ENCODE peak calls at places on chromosomes 16 and 17, in six cellular contexts. One of them, this sample, is unnamed.

GRCh38 chr17:61011269-61011668 is 333.6 kb downstream of the BCAS3 start:
- DNase-seq in H1: no peak
- DNase-seq in trophoblast cell: no peak
- DNase-seq in neuronal stem cell: no peak
- DNase-seq in H9: no peak
- DNase-seq in mesenchymal stem cell: no peak
- DNase-seq in this sample: no peak

GRCh38 chr16:11583171-11583570 is 3.5 kb downstream of the LITAF start:
- DNase-seq in H1: no peak
- DNase-seq in mesenchymal stem cell: peak
- DNase-seq in trophoblast cell: no peak
- DNase-seq in neuronal stem cell: no peak
- DNase-seq in H9: no peak
- DNase-seq in this sample: peak

GRCh38 chr16:716250-716607 is 1.3 kb downstream of the METRN start:
- DNase-seq in mesenchymal stem cell: peak
- DNase-seq in trophoblast cell: no peak
- DNase-seq in H9: peak
- DNase-seq in H1: no peak
- DNase-seq in neuronal stem cell: peak
- DNase-seq in this sample: no peak

GRCh38 chr17:2396568-2397246 is 4.2 kb downstream of the MNT start:
- DNase-seq in mesenchymal stem cell: peak
- DNase-seq in trophoblast cell: peak
- DNase-seq in H9: peak
- DNase-seq in H1: peak
- DNase-seq in neuronal stem cell: peak
- DNase-seq in this sample: peak

GRCh38 chr17:44400226-44400847 is 10.9 kb upstream of the ITGA2B start:
- DNase-seq in mesenchymal stem cell: peak
- DNase-seq in trophoblast cell: no peak
- DNase-seq in neuronal stem cell: no peak
- DNase-seq in H1: peak
- DNase-seq in H9: no peak
- DNase-seq in this sample: peak

GRCh38 chr17:41065829-41066624 is at the start of gene KRTAP2-4:
- DNase-seq in trophoblast cell: peak
- DNase-seq in H9: no peak
- DNase-seq in neuronal stem cell: no peak
- DNase-seq in H1: no peak
- DNase-seq in mesenchymal stem cell: peak
- DNase-seq in this sample: peak

GRCh38 chr17:18257747-18258355 is 687 bp downstream of the FLII start:
- DNase-seq in H9: peak
- DNase-seq in mesenchymal stem cell: peak
- DNase-seq in H1: no peak
- DNase-seq in trophoblast cell: peak
- DNase-seq in neuronal stem cell: no peak
- DNase-seq in this sample: peak

GRCh38 chr17:58390884-58391283 is 26.4 kb downstream of the RNF43 start:
- DNase-seq in H1: no peak
- DNase-seq in neuronal stem cell: no peak
- DNase-seq in mesenchymal stem cell: no peak
- DNase-seq in H9: no peak
- DNase-seq in trophoblast cell: no peak
- DNase-seq in this sample: no peak

GRCh38 chr17:34603974-34604373 is 24.6 kb downstream of the TMEM132E start:
- DNase-seq in neuronal stem cell: no peak
- DNase-seq in H9: no peak
- DNase-seq in trophoblast cell: no peak
- DNase-seq in mesenchymal stem cell: no peak
- DNase-seq in H1: no peak
- DNase-seq in this sample: no peak

GRCh38 chr16:72092832-72093447 is 480 bp downstream of the TXNL4B start:
- DNase-seq in trophoblast cell: no peak
- DNase-seq in H9: no peak
- DNase-seq in neuronal stem cell: peak
- DNase-seq in H1: no peak
- DNase-seq in mesenchymal stem cell: peak
- DNase-seq in this sample: peak

GRCh38 chr16:54525104-54525503 is 238.5 kb upstream of the IRX3 start:
- DNase-seq in trophoblast cell: no peak
- DNase-seq in mesenchymal stem cell: no peak
- DNase-seq in H1: no peak
- DNase-seq in neuronal stem cell: no peak
- DNase-seq in H9: no peak
- DNase-seq in this sample: no peak

GRCh38 chr17:72901098-72901497 is 191.4 kb downstream of the SLC39A11 start:
- DNase-seq in H9: no peak
- DNase-seq in H1: no peak
- DNase-seq in trophoblast cell: no peak
- DNase-seq in mesenchymal stem cell: no peak
- DNase-seq in neuronal stem cell: no peak
- DNase-seq in this sample: no peak

GRCh38 chr17:13600475-13601316 is 1.0 kb downstream of the HS3ST3A1 start:
- DNase-seq in trophoblast cell: no peak
- DNase-seq in mesenchymal stem cell: peak
- DNase-seq in H1: peak
- DNase-seq in H9: peak
- DNase-seq in neuronal stem cell: peak
- DNase-seq in this sample: peak

GRCh38 chr17:73566905-73567782 is 77.1 kb downstream of the SDK2 start:
- DNase-seq in H9: peak
- DNase-seq in trophoblast cell: no peak
- DNase-seq in neuronal stem cell: no peak
- DNase-seq in mesenchymal stem cell: no peak
- DNase-seq in H1: peak
- DNase-seq in this sample: no peak

GRCh38 chr17:18235743-18236256 is 10.4 kb downstream of the LLGL1 start:
- DNase-seq in neuronal stem cell: no peak
- DNase-seq in trophoblast cell: no peak
- DNase-seq in H9: no peak
- DNase-seq in mesenchymal stem cell: peak
- DNase-seq in H1: no peak
- DNase-seq in this sample: peak

GRCh38 chr16:11914759-11915643 is 755 bp downstream of the GSPT1 start:
- DNase-seq in neuronal stem cell: no peak
- DNase-seq in mesenchymal stem cell: peak
- DNase-seq in trophoblast cell: peak
- DNase-seq in H9: no peak
- DNase-seq in H1: peak
- DNase-seq in this sample: peak

GRCh38 chr16:56241596-56241995 is 50.3 kb downstream of the GNAO1 start:
- DNase-seq in trophoblast cell: peak
- DNase-seq in H1: no peak
- DNase-seq in neuronal stem cell: no peak
- DNase-seq in H9: no peak
- DNase-seq in mesenchymal stem cell: peak
- DNase-seq in this sample: peak

GRCh38 chr17:44933824-44934744 is 13.5 kb downstream of the KIF18B start:
- DNase-seq in H9: peak
- DNase-seq in H1: no peak
- DNase-seq in neuronal stem cell: no peak
- DNase-seq in mesenchymal stem cell: no peak
- DNase-seq in trophoblast cell: no peak
- DNase-seq in this sample: no peak

GRCh38 chr16:86575754-86576557 is 2.4 kb upstream of the FOXL1 start:
- DNase-seq in H9: peak
- DNase-seq in neuronal stem cell: peak
- DNase-seq in trophoblast cell: no peak
- DNase-seq in H1: peak
- DNase-seq in mesenchymal stem cell: peak
- DNase-seq in this sample: peak

GRCh38 chr17:7587831-7588230 is 2.1 kb downstream of the SOX15 start:
- DNase-seq in mesenchymal stem cell: peak
- DNase-seq in H9: no peak
- DNase-seq in H1: no peak
- DNase-seq in trophoblast cell: no peak
- DNase-seq in neuronal stem cell: no peak
- DNase-seq in this sample: no peak

GRCh38 chr17:63445571-63446217 is 412 bp downstream of the CYB561 start:
- DNase-seq in H9: peak
- DNase-seq in neuronal stem cell: no peak
- DNase-seq in H1: peak
- DNase-seq in mesenchymal stem cell: peak
- DNase-seq in trophoblast cell: peak
- DNase-seq in this sample: no peak

GRCh38 chr16:1495281-1496262 is 2.4 kb downstream of the TELO2 start:
- DNase-seq in H1: no peak
- DNase-seq in H9: no peak
- DNase-seq in mesenchymal stem cell: no peak
- DNase-seq in trophoblast cell: no peak
- DNase-seq in neuronal stem cell: no peak
- DNase-seq in this sample: no peak

GRCh38 chr16:85166699-85167588 is 54.7 kb upstream of the CIBAR2 start:
- DNase-seq in H1: no peak
- DNase-seq in mesenchymal stem cell: no peak
- DNase-seq in neuronal stem cell: no peak
- DNase-seq in H9: no peak
- DNase-seq in trophoblast cell: peak
- DNase-seq in this sample: no peak

GRCh38 chr17:17817552-17817947 is 19.2 kb downstream of the SREBF1 start:
- DNase-seq in mesenchymal stem cell: no peak
- DNase-seq in trophoblast cell: no peak
- DNase-seq in H9: no peak
- DNase-seq in H1: no peak
- DNase-seq in neuronal stem cell: no peak
- DNase-seq in this sample: no peak

GRCh38 chr17:12078791-12079190 is 58.1 kb downstream of the MAP2K4 start:
- DNase-seq in neuronal stem cell: no peak
- DNase-seq in H9: no peak
- DNase-seq in H1: no peak
- DNase-seq in mesenchymal stem cell: peak
- DNase-seq in trophoblast cell: no peak
- DNase-seq in this sample: peak

GRCh38 chr17:28711723-28712036 is at the start of gene PROCA1:
- DNase-seq in H1: no peak
- DNase-seq in mesenchymal stem cell: no peak
- DNase-seq in trophoblast cell: no peak
- DNase-seq in H9: no peak
- DNase-seq in neuronal stem cell: no peak
- DNase-seq in this sample: no peak

GRCh38 chr16:679808-680624 is at the start of gene STUB1:
- DNase-seq in mesenchymal stem cell: peak
- DNase-seq in H1: peak
- DNase-seq in neuronal stem cell: peak
- DNase-seq in trophoblast cell: peak
- DNase-seq in H9: peak
- DNase-seq in this sample: peak

GRCh38 chr17:40110457-40110856 is 10.1 kb upstream of the NR1D1 start:
- DNase-seq in mesenchymal stem cell: peak
- DNase-seq in neuronal stem cell: no peak
- DNase-seq in H9: no peak
- DNase-seq in trophoblast cell: no peak
- DNase-seq in H1: no peak
- DNase-seq in this sample: no peak

GRCh38 chr17:4293572-4293971 is 29.8 kb upstream of the ANKFY1 start:
- DNase-seq in H9: no peak
- DNase-seq in neuronal stem cell: no peak
- DNase-seq in H1: no peak
- DNase-seq in mesenchymal stem cell: no peak
- DNase-seq in trophoblast cell: no peak
- DNase-seq in this sample: no peak

DNA sequence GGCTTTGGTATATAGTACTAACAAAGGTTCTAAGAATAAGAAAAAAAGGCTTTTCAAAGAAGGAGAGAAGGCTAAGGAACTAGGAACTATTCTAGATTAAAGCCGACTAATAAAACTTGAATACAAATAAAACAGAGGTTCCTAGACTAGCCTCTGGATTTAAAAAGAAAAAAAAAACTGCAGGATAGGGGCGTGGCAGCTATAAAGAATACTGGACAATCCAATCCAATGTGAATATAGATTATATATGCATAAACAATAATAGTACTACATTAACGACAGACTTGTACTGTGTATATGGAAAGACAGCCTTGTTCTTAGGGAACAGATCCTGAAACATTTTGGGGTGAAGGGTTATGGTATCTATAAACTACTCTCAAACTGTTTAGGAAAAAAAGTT is 23.9 kb upstream of the ANKFY1 start:
- DNase-seq in mesenchymal stem cell: no peak
- DNase-seq in H9: no peak
- DNase-seq in neuronal stem cell: no peak
- DNase-seq in trophoblast cell: no peak
- DNase-seq in H1: no peak
- DNase-seq in this sample: no peak
- H3K14ac ChIP-seq in mesenchymal stem cell: no peak
- H3K14ac ChIP-seq in H9: no peak
- H3K14ac ChIP-seq in neuronal stem cell: no peak
- H3K14ac ChIP-seq in trophoblast cell: no peak
- H3K14ac ChIP-seq in H1: no peak
- H3K14ac ChIP-seq in this sample: no peak

GRCh38 chr17:80347948-80348351 is 67.0 kb upstream of the ENDOV start:
- DNase-seq in neuronal stem cell: no peak
- DNase-seq in H1: no peak
- DNase-seq in mesenchymal stem cell: no peak
- DNase-seq in H9: no peak
- DNase-seq in trophoblast cell: no peak
- DNase-seq in this sample: no peak
- H3K14ac ChIP-seq in neuronal stem cell: peak
- H3K14ac ChIP-seq in H1: no peak
- H3K14ac ChIP-seq in mesenchymal stem cell: no peak
- H3K14ac ChIP-seq in H9: no peak
- H3K14ac ChIP-seq in trophoblast cell: no peak
- H3K14ac ChIP-seq in this sample: no peak

GRCh38 chr17:74569001-74569391 is 1.7 kb upstream of the CD300H start:
- DNase-seq in trophoblast cell: no peak
- DNase-seq in H1: no peak
- DNase-seq in neuronal stem cell: no peak
- DNase-seq in mesenchymal stem cell: no peak
- DNase-seq in H9: no peak
- DNase-seq in this sample: no peak
- H3K14ac ChIP-seq in trophoblast cell: no peak
- H3K14ac ChIP-seq in H1: no peak
- H3K14ac ChIP-seq in neuronal stem cell: peak
- H3K14ac ChIP-seq in mesenchymal stem cell: no peak
- H3K14ac ChIP-seq in H9: no peak
- H3K14ac ChIP-seq in this sample: no peak

DNA sequence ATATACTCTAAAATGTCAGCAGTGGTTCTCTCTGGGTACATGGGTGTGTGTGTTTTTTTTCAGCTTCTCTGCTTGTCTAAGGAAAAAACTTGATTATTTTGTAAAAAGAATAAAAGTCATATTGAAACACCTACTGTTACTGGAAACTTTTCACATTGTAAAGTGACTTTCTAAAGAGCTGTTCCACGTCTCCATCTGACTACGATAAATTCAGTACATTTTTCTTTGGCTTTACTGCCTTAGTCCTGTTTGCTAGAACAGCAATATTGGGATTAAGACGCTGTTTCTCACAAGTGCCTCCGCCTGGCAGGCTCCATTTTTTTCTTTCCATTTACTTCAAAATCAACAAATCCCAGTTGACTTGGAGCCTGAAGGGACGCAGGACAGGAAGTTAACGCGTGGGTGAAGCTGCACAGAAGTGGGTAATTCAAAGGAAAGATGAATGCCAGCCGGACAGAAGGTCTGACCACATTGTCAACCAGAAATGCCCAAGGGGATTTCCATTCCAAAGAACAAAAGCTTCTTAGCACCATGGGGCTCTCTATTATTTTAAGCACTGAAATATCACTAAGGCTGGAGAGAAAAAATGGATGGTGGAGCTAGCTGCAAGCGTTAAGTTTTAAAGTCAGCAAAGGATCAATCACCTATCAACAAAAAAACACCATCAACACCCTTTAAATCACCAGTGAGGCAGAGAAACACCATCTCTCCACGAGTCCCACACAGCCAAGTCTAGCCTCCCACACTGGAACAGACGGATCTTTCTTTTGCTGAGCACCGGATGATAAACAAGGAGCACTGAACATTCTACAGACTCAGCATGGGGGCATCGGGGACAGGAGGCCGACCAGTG is 8.4 kb downstream of the GLOD4 start:
- DNase-seq in mesenchymal stem cell: no peak
- DNase-seq in trophoblast cell: no peak
- DNase-seq in H9: no peak
- DNase-seq in neuronal stem cell: peak
- DNase-seq in H1: no peak
- DNase-seq in this sample: no peak
- H3K14ac ChIP-seq in mesenchymal stem cell: no peak
- H3K14ac ChIP-seq in trophoblast cell: no peak
- H3K14ac ChIP-seq in H9: no peak
- H3K14ac ChIP-seq in neuronal stem cell: no peak
- H3K14ac ChIP-seq in H1: no peak
- H3K14ac ChIP-seq in this sample: no peak

This sample was measured in IMR-90.